ENCODE peak calls at places on chromosomes 7 and 10, in eight cellular contexts. M is IMR-90, R is hippocampal formation, N is astrocyte of the spinal cord, Q is WERI-Rb-1, F is NCI-H524, S is mesenchymal stem cell, B is left cardiac atrium. C is an unnamed sample.

GRCh38 chr10:7667262-7668141 is 736 bp upstream of the ITIH5 start:
- DNase-seq in M (no peak), R (no peak), N (no peak), Q (no peak), F (no peak), S (no peak), B (no peak), C (no peak)

GRCh38 chr10:86682675-86683074 is 14.4 kb downstream of the LDB3 start:
- DNase-seq in M (no peak), R (no peak), N (no peak), Q (no peak), F (no peak), S (no peak), B (no peak), C (no peak)

GRCh38 chr7:90425376-90425775 is 22.1 kb downstream of the CLDN12 start:
- DNase-seq in M (peak; percentile 21), R (no peak), N (no peak), Q (no peak), F (no peak), S (no peak), B (no peak), C (no peak)

GRCh38 chr10:124415210-124415609 is 3.5 kb downstream of the OAT start:
- DNase-seq in M (no peak), R (no peak), N (no peak), Q (no peak), F (no peak), S (no peak), B (no peak), C (no peak)

GRCh38 chr10:120514035-120514620 is 57.1 kb downstream of the PLPP4 start:
- DNase-seq in M (peak; percentile 7), R (no peak), N (peak; percentile 69), Q (no peak), F (no peak), S (peak; percentile 22), B (peak; percentile 25), C (peak; percentile 58)

GRCh38 chr10:10917031-10917430 is 100.6 kb upstream of the CELF2 start:
- DNase-seq in M (no peak), R (no peak), N (no peak), Q (no peak), F (no peak), S (no peak), B (no peak), C (no peak)

GRCh38 chr10:116138897-116139296 is 134.1 kb downstream of the GFRA1 start:
- DNase-seq in M (no peak), R (no peak), N (no peak), Q (no peak), F (no peak), S (no peak), B (no peak), C (no peak)

GRCh38 chr10:6737080-6737641 is 157.1 kb upstream of the PRKCQ start:
- DNase-seq in M (peak; percentile 62), R (no peak), N (peak; percentile 31), Q (no peak), F (no peak), S (no peak), B (no peak), C (no peak)

GRCh38 chr7:36408589-36408988 is 18.9 kb downstream of the ANLN start:
- DNase-seq in M (no peak), R (peak; percentile 51), N (no peak), Q (no peak), F (no peak), S (peak; percentile 29), B (no peak), C (no peak)

GRCh38 chr10:43205681-43206390 is 61.0 kb downstream of the RASGEF1A start:
- DNase-seq in M (no peak), R (no peak), N (no peak), Q (peak; percentile 4), F (no peak), S (no peak), B (peak; percentile 12), C (no peak)

GRCh38 chr7:87193912-87194311 is 25.6 kb downstream of the TMEM243 start:
- DNase-seq in M (no peak), R (no peak), N (no peak), Q (no peak), F (no peak), S (no peak), B (no peak), C (no peak)

GRCh38 chr7:149869867-149870266 is 3.9 kb upstream of the ATP6V0E2 start:
- DNase-seq in M (no peak), R (no peak), N (no peak), Q (no peak), F (no peak), S (no peak), B (no peak), C (no peak)

GRCh38 chr7:116259821-116260440 is 49.6 kb downstream of the TES start:
- DNase-seq in M (peak; percentile 79), R (no peak), N (peak; percentile 77), Q (no peak), F (no peak), S (peak; percentile 59), B (no peak), C (no peak)

GRCh38 chr7:23109470-23109869 is 3.9 kb downstream of the KLHL7 start:
- DNase-seq in M (no peak), R (no peak), N (no peak), Q (no peak), F (no peak), S (no peak), B (no peak), C (no peak)

GRCh38 chr10:110802090-110802489 is 69.6 kb upstream of the PDCD4 start:
- DNase-seq in M (peak; percentile 81), R (no peak), N (peak; percentile 64), Q (no peak), F (no peak), S (peak; percentile 43), B (no peak), C (no peak)

GRCh38 chr7:51899611-51900010 is 583.0 kb upstream of the COBL start:
- DNase-seq in M (no peak), R (no peak), N (no peak), Q (no peak), F (no peak), S (no peak), B (no peak), C (no peak)

GRCh38 chr10:99560277-99561126 is 27.8 kb downstream of the NKX2-3 start:
- DNase-seq in M (peak; percentile 47), R (no peak), N (peak; percentile 23), Q (peak; percentile 81), F (no peak), S (peak; percentile 72), B (no peak), C (peak; percentile 65)

GRCh38 chr7:30594055-30594539 is 581 bp upstream of the GARS1 start:
- DNase-seq in M (peak; percentile 24), R (no peak), N (no peak), Q (peak; percentile 43), F (no peak), S (no peak), B (peak; percentile 46), C (peak; percentile 32)

GRCh38 chr10:60942604-60943269 is 1.2 kb downstream of the RHOBTB1 start:
- DNase-seq in M (peak; percentile 31), R (peak; percentile 61), N (peak; percentile 44), Q (peak; percentile 9), F (no peak), S (peak; percentile 92), B (peak; percentile 55), C (no peak)

GRCh38 chr7:45196374-45196773 is 38.8 kb downstream of the RAMP3 start:
- DNase-seq in M (no peak), R (no peak), N (no peak), Q (no peak), F (no peak), S (no peak), B (no peak), C (no peak)

GRCh38 chr7:84949501-84949900 is 237.4 kb downstream of the SEMA3D start:
- DNase-seq in M (no peak), R (no peak), N (peak; percentile 25), Q (no peak), F (no peak), S (no peak), B (no peak), C (no peak)

GRCh38 chr10:70378122-70378521 is 4.3 kb downstream of the LRRC20 start:
- DNase-seq in M (peak; percentile 95), R (no peak), N (peak; percentile 88), Q (peak; percentile 75), F (no peak), S (peak; percentile 93), B (no peak), C (no peak)

GRCh38 chr10:5970527-5970926 is 6.8 kb downstream of the IL15RA start:
- DNase-seq in M (no peak), R (no peak), N (no peak), Q (no peak), F (no peak), S (no peak), B (no peak), C (no peak)

GRCh38 chr10:91582063-91582673 is 50.7 kb downstream of the PPP1R3C start:
- DNase-seq in M (no peak), R (no peak), N (no peak), Q (no peak), F (no peak), S (no peak), B (peak; percentile 51), C (no peak)

GRCh38 chr7:778271-778967 is 51.3 kb upstream of the PRKAR1B start:
- DNase-seq in M (peak; percentile 4), R (no peak), N (peak; percentile 25), Q (no peak), F (no peak), S (no peak), B (no peak), C (no peak)

GRCh38 chr7:25359471-25360059 is 131.3 kb upstream of the NPVF start:
- DNase-seq in M (no peak), R (peak; percentile 73), N (peak; percentile 20), Q (no peak), F (no peak), S (peak; percentile 86), B (no peak), C (no peak)

GRCh38 chr7:105097619-105098018 is 83.6 kb downstream of the KMT2E start:
- DNase-seq in M (peak; percentile 96), R (no peak), N (peak; percentile 78), Q (no peak), F (no peak), S (peak; percentile 85), B (no peak), C (no peak)

GRCh38 chr10:13158401-13158800 is 3.0 kb upstream of the MCM10 start:
- DNase-seq in M (no peak), R (no peak), N (no peak), Q (no peak), F (no peak), S (no peak), B (no peak), C (peak; percentile 14)

GRCh38 chr10:89904755-89905154 is 203.4 kb downstream of the KIF20B start:
- DNase-seq in M (no peak), R (no peak), N (peak; percentile 21), Q (no peak), F (no peak), S (no peak), B (no peak), C (no peak)

GRCh38 chr10:517872-518475 is 171.5 kb downstream of the DIP2C start:
- DNase-seq in M (no peak), R (no peak), N (no peak), Q (no peak), F (no peak), S (no peak), B (no peak), C (no peak)

GRCh38 chr7:140726304-140726703 is 29.8 kb downstream of the NDUFB2 start:
- DNase-seq in M (peak; percentile 23), R (peak; percentile 3), N (peak; percentile 41), Q (no peak), F (peak; percentile 8), S (peak; percentile 18), B (no peak), C (no peak)